ENCODE peak calls at places on chromosomes 16 and 17, in five cellular contexts. R is activated T-cell treated with anti-CD3 and anti-CD28 coated beads, Interleukin-2, amount 50 U/mL, for 72 hours; I is ovary; X is LoVo; M is progenitor cell of endocrine pancreas. Y is an unnamed sample.

GRCh38 chr17:27670791-27671590 is 40.0 kb downstream of the LGALS9 start:
- DNase-seq in R (no peak), I (no peak), X (no peak), M (no peak), Y (no peak)

GRCh38 chr16:73565263-73565662 is 517.3 kb upstream of the ZFHX3 start:
- DNase-seq in R (no peak), I (no peak), X (peak), M (no peak), Y (no peak)

GRCh38 chr16:84520778-84521770 is 16.6 kb upstream of the MEAK7 start:
- DNase-seq in R (no peak), I (no peak), X (no peak), M (no peak), Y (no peak)

GRCh38 chr17:33291248-33292183 is 1.6 kb downstream of the ASIC2 start:
- DNase-seq in R (no peak), I (no peak), X (no peak), M (peak), Y (peak)

GRCh38 chr17:44919885-44920564 is 4.7 kb upstream of the GFAP start:
- DNase-seq in R (peak), I (peak), X (peak), M (peak), Y (peak)

GRCh38 chr17:36092228-36092627 is 2.3 kb upstream of the CCL3 start:
- DNase-seq in R (peak), I (no peak), X (no peak), M (no peak), Y (no peak)

GRCh38 chr17:45939398-45939797 is 45.0 kb downstream of the MAPT start:
- DNase-seq in R (no peak), I (no peak), X (no peak), M (no peak), Y (no peak)

GRCh38 chr17:45296833-45297124 is 20.0 kb downstream of the MAP3K14 start:
- DNase-seq in R (no peak), I (no peak), X (peak), M (no peak), Y (no peak)

GRCh38 chr16:49281843-49282642 is 405 bp upstream of the CBLN1 start:
- DNase-seq in R (peak), I (no peak), X (peak), M (peak), Y (peak)

GRCh38 chr17:75844530-75845057 is 390 bp upstream of the UNC13D start:
- DNase-seq in R (no peak), I (no peak), X (peak), M (no peak), Y (no peak)

GRCh38 chr17:73841431-73842060 is 197.3 kb upstream of the SDK2 start:
- DNase-seq in R (no peak), I (no peak), X (no peak), M (no peak), Y (no peak)

GRCh38 chr16:60645541-60645940 is 1390.7 kb downstream of the CDH8 start:
- DNase-seq in R (no peak), I (no peak), X (no peak), M (no peak), Y (no peak)

GRCh38 chr17:15384142-15384803 is 42.9 kb upstream of the TEKT3 start:
- DNase-seq in R (no peak), I (peak), X (no peak), M (no peak), Y (no peak)

GRCh38 chr17:73902416-73903181 is 258.4 kb upstream of the SDK2 start:
- DNase-seq in R (no peak), I (no peak), X (no peak), M (no peak), Y (no peak)

GRCh38 chr17:50766222-50767023 is 895 bp downstream of the ANKRD40CL start:
- DNase-seq in R (no peak), I (no peak), X (no peak), M (no peak), Y (no peak)

GRCh38 chr16:88967800-88968588 is 9.0 kb downstream of the CBFA2T3 start:
- DNase-seq in R (no peak), I (no peak), X (no peak), M (no peak), Y (no peak)

GRCh38 chr17:76378548-76379274 is 5.7 kb upstream of the SPHK1 start:
- DNase-seq in R (no peak), I (no peak), X (no peak), M (no peak), Y (no peak)

GRCh38 chr16:58488531-58488930 is 11.4 kb upstream of the NDRG4 start:
- DNase-seq in R (no peak), I (no peak), X (no peak), M (no peak), Y (no peak)

Y was measured in HEK293T.